ENCODE peak calls at places on chromosome 3, in seven cellular contexts. P is WERI-Rb-1; Q is NCI-H2081; C is CD4-positive, alpha-beta T cell; E is NCI-H1105; I is stimulated activated CD8-positive, alpha-beta memory T cell treated with anti-CD3 and anti-CD28 coated beads, Interleukin-4, amount 100 ng/mL, for 24 hours; W is activated naive CD4-positive, alpha-beta T cell treated with Interleukin-2 at 50 U/mL for 16 hours. Z is an unnamed sample.

GRCh38 chr3:167938516-167938915 is 157.2 kb downstream of the GOLIM4 start:
- DNase-seq in I (no peak), P (no peak), Q (no peak), E (no peak), C (no peak), W (no peak), Z (no peak)

GRCh38 chr3:31880020-31880419 is 101.0 kb downstream of the OSBPL10 start:
- DNase-seq in W (no peak), C (no peak), Q (no peak), I (no peak), P (no peak), E (no peak), Z (no peak)

GRCh38 chr3:65811050-65811766 is 227.5 kb downstream of the MAGI1 start:
- DNase-seq in Q (no peak), C (no peak), W (no peak), E (no peak), P (no peak), I (no peak), Z (no peak)

GRCh38 chr3:178823556-178824229 is 247.9 kb downstream of the ZMAT3 start:
- DNase-seq in Q (peak), P (no peak), E (no peak), W (no peak), C (no peak), I (no peak), Z (peak)

GRCh38 chr3:1808590-1808989 is 290.1 kb upstream of the CNTN4 start:
- DNase-seq in W (no peak), C (no peak), E (no peak), P (no peak), I (no peak), Q (no peak), Z (no peak)

GRCh38 chr3:41159581-41160189 is 39.6 kb upstream of the CTNNB1 start:
- DNase-seq in C (no peak), I (no peak), Q (no peak), P (no peak), W (no peak), E (no peak), Z (no peak)

GRCh38 chr3:19947549-19948071 is 713 bp downstream of the RAB5A start:
- DNase-seq in P (peak), C (peak), Q (peak), W (peak), E (peak), I (no peak), Z (peak)

GRCh38 chr3:186209810-186210752 is 101.2 kb upstream of the ETV5 start:
- DNase-seq in C (no peak), E (peak), W (no peak), I (no peak), Q (no peak), P (peak), Z (no peak)

GRCh38 chr3:48685603-48686511 is at the start of gene NCKIPSD:
- DNase-seq in Q (peak), P (peak), W (peak), E (peak), I (peak), C (peak), Z (peak)

GRCh38 chr3:57228734-57229505 is 1.4 kb downstream of the APPL1 start:
- DNase-seq in E (no peak), C (no peak), I (no peak), P (no peak), W (no peak), Q (no peak), Z (no peak)

GRCh38 chr3:162398554-162398953 is 901.9 kb downstream of the OTOL1 start:
- DNase-seq in W (no peak), Q (no peak), C (no peak), E (no peak), I (no peak), P (no peak), Z (no peak)

GRCh38 chr3:115549111-115549510 is 74.2 kb upstream of the GAP43 start:
- DNase-seq in E (no peak), C (no peak), I (no peak), W (no peak), P (no peak), Q (no peak), Z (no peak)

GRCh38 chr3:107574650-107575049 is 51.9 kb downstream of the BBX start:
- DNase-seq in C (no peak), P (no peak), I (no peak), E (peak), W (no peak), Q (peak), Z (peak)

GRCh38 chr3:97763586-97764148 is 891 bp upstream of the ARL6 start:
- DNase-seq in P (peak), Q (no peak), W (no peak), C (no peak), E (no peak), I (no peak), Z (peak)

GRCh38 chr3:33006571-33007286 is 55.3 kb downstream of the CCR4 start:
- DNase-seq in C (no peak), I (no peak), W (peak), E (no peak), P (no peak), Q (no peak), Z (no peak)

GRCh38 chr3:24048843-24049242 is 103.8 kb downstream of the NR1D2 start:
- DNase-seq in C (no peak), Q (no peak), W (no peak), I (no peak), P (no peak), E (no peak), Z (no peak)

GRCh38 chr3:129688310-129688895 is 81.9 kb upstream of the PLXND1 start:
- DNase-seq in I (no peak), Q (peak), E (no peak), W (no peak), P (peak), C (no peak), Z (peak)

GRCh38 chr3:123818921-123819429 is 65.2 kb downstream of the MYLK start:
- DNase-seq in P (no peak), W (no peak), I (no peak), Q (no peak), E (no peak), C (no peak), Z (no peak)

GRCh38 chr3:40044487-40044886 is 235.1 kb downstream of the MYRIP start:
- DNase-seq in P (no peak), Q (no peak), E (no peak), W (no peak), C (no peak), I (no peak), Z (no peak)

GRCh38 chr3:164186095-164186494 is 892.2 kb downstream of the SI start:
- DNase-seq in W (no peak), I (no peak), Q (no peak), E (no peak), P (no peak), C (no peak), Z (no peak)

GRCh38 chr3:14261229-14261628 is 82.6 kb downstream of the LSM3 start:
- DNase-seq in Q (peak), I (peak), E (peak), C (peak), P (peak), W (peak), Z (peak)

GRCh38 chr3:72538070-72538745 is 310.0 kb downstream of the SHQ1 start:
- DNase-seq in P (no peak), C (no peak), W (no peak), I (no peak), E (peak), Q (no peak), Z (peak)

GRCh38 chr3:60269829-60270266 is 981.4 kb downstream of the FHIT start:
- DNase-seq in C (no peak), P (no peak), E (no peak), Q (no peak), W (no peak), I (no peak), Z (no peak)

GRCh38 chr3:176046717-176047116 is 1150.6 kb downstream of the TBL1XR1 start:
- DNase-seq in C (no peak), W (no peak), P (no peak), Q (no peak), I (no peak), E (no peak), Z (no peak)

GRCh38 chr3:13544951-13545651 is 3.8 kb upstream of the FBLN2 start:
- DNase-seq in I (no peak), P (no peak), C (no peak), E (no peak), Q (no peak), W (no peak), Z (no peak)

GRCh38 chr3:179513867-179514266 is 48.9 kb upstream of the ACTL6A start:
- DNase-seq in P (no peak), C (no peak), W (no peak), Q (no peak), E (no peak), I (no peak), Z (no peak)

GRCh38 chr3:58334013-58334321 is 1.3 kb downstream of the PXK start:
- DNase-seq in E (no peak), C (no peak), I (no peak), P (no peak), Q (no peak), W (no peak), Z (no peak)

GRCh38 chr3:185781759-185782158 is 43.1 kb downstream of the IGF2BP2 start:
- DNase-seq in E (no peak), P (no peak), C (no peak), W (no peak), I (no peak), Q (no peak), Z (no peak)

GRCh38 chr3:10315101-10315500 is 5.8 kb downstream of the SEC13 start:
- DNase-seq in P (no peak), C (no peak), I (no peak), W (no peak), Q (no peak), E (no peak), Z (no peak)

GRCh38 chr3:50617911-50618481 is 1.0 kb downstream of the MAPKAPK3 start:
- DNase-seq in E (no peak), Q (no peak), C (no peak), W (no peak), P (no peak), I (no peak), Z (no peak)

GRCh38 chr3:17032407-17033034 is 147.8 kb downstream of the PLCL2 start:
- DNase-seq in E (no peak), W (no peak), Q (peak), C (no peak), I (no peak), P (no peak), Z (peak)

GRCh38 chr3:129063841-129064482 is 3.4 kb downstream of the GP9 start:
- DNase-seq in W (no peak), I (no peak), C (no peak), E (no peak), Q (no peak), P (no peak), Z (no peak)

GRCh38 chr3:37768107-37768809 is 93.4 kb upstream of the CTDSPL start:
- DNase-seq in C (no peak), W (no peak), Q (peak), E (peak), P (no peak), I (no peak), Z (peak)

GRCh38 chr3:42446111-42447050 is 36.0 kb upstream of the LYZL4 start:
- DNase-seq in C (no peak), Q (no peak), I (no peak), E (no peak), W (no peak), P (no peak), Z (no peak)

GRCh38 chr3:72318504-72319201 is 529.6 kb downstream of the SHQ1 start:
- DNase-seq in P (no peak), Q (peak), C (no peak), I (no peak), W (no peak), E (no peak), Z (no peak)

GRCh38 chr3:190092250-190092649 is 28.4 kb downstream of the P3H2 start:
- DNase-seq in E (no peak), C (no peak), I (no peak), Q (no peak), P (no peak), W (no peak), Z (no peak)

GRCh38 chr3:178217479-178217878 is 318.8 kb upstream of the KCNMB2 start:
- DNase-seq in Q (no peak), C (no peak), E (no peak), I (no peak), P (no peak), W (no peak), Z (no peak)

GRCh38 chr3:14410501-14411165 is 8.2 kb downstream of the SLC6A6 start:
- DNase-seq in I (no peak), Q (no peak), E (no peak), C (no peak), P (no peak), W (peak), Z (no peak)

Z was measured in NCI-H146.